ENCODE peak calls at places on chromosomes 13 and 19, in seven cellular contexts. One of them, this sample, is unnamed.

GRCh38 chr13:99033814-99034213 is 56.0 kb upstream of the DOCK9 start:
- DNase-seq in dorsolateral prefrontal cortex: no peak
- DNase-seq in HL-60: no peak
- DNase-seq in astrocyte: no peak
- DNase-seq in pancreas: no peak
- DNase-seq in uterus: no peak
- DNase-seq in K562: no peak
- DNase-seq in this sample: no peak

GRCh38 chr13:39108746-39109145 is 70.5 kb downstream of the NHLRC3 start:
- DNase-seq in dorsolateral prefrontal cortex: no peak
- DNase-seq in HL-60: no peak
- DNase-seq in astrocyte: no peak
- DNase-seq in pancreas: no peak
- DNase-seq in uterus: no peak
- DNase-seq in K562: no peak
- DNase-seq in this sample: no peak

GRCh38 chr19:801861-802496 is 4.7 kb downstream of the PTBP1 start:
- DNase-seq in dorsolateral prefrontal cortex: no peak
- DNase-seq in HL-60: peak; percentile 47
- DNase-seq in astrocyte: peak; percentile 69
- DNase-seq in pancreas: peak; percentile 57
- DNase-seq in uterus: no peak
- DNase-seq in K562: no peak
- DNase-seq in this sample: no peak

GRCh38 chr13:52130641-52131040 is 1.8 kb upstream of the NEK5 start:
- DNase-seq in dorsolateral prefrontal cortex: no peak
- DNase-seq in HL-60: no peak
- DNase-seq in astrocyte: no peak
- DNase-seq in pancreas: no peak
- DNase-seq in uterus: no peak
- DNase-seq in K562: no peak
- DNase-seq in this sample: no peak

GRCh38 chr19:11198769-11199469 is 1.6 kb upstream of the KANK2 start:
- DNase-seq in dorsolateral prefrontal cortex: no peak
- DNase-seq in HL-60: no peak
- DNase-seq in astrocyte: no peak
- DNase-seq in pancreas: no peak
- DNase-seq in uterus: no peak
- DNase-seq in K562: peak; percentile 18
- DNase-seq in this sample: no peak

GRCh38 chr19:15112385-15112784 is 5.2 kb downstream of the SYDE1 start:
- DNase-seq in dorsolateral prefrontal cortex: no peak
- DNase-seq in HL-60: no peak
- DNase-seq in astrocyte: no peak
- DNase-seq in pancreas: no peak
- DNase-seq in uterus: no peak
- DNase-seq in K562: peak; percentile 27
- DNase-seq in this sample: no peak

GRCh38 chr19:5891938-5892771 is 11.4 kb downstream of the NDUFA11 start:
- DNase-seq in dorsolateral prefrontal cortex: peak; percentile 48
- DNase-seq in HL-60: no peak
- DNase-seq in astrocyte: peak; percentile 15
- DNase-seq in pancreas: peak; percentile 46
- DNase-seq in uterus: no peak
- DNase-seq in K562: peak; percentile 60
- DNase-seq in this sample: no peak

GRCh38 chr19:37304190-37304883 is 66.6 kb upstream of the ZNF527 start:
- DNase-seq in dorsolateral prefrontal cortex: peak; percentile 53
- DNase-seq in HL-60: no peak
- DNase-seq in astrocyte: no peak
- DNase-seq in pancreas: peak; percentile 62
- DNase-seq in uterus: peak; percentile 45
- DNase-seq in K562: peak; percentile 6
- DNase-seq in this sample: no peak

GRCh38 chr19:41304706-41305483 is 5.1 kb upstream of the CCDC97 start:
- DNase-seq in dorsolateral prefrontal cortex: no peak
- DNase-seq in HL-60: no peak
- DNase-seq in astrocyte: no peak
- DNase-seq in pancreas: no peak
- DNase-seq in uterus: no peak
- DNase-seq in K562: no peak
- DNase-seq in this sample: no peak

GRCh38 chr19:34253711-34254551 is 423 bp upstream of the GARRE1 start:
- DNase-seq in dorsolateral prefrontal cortex: peak; percentile 83
- DNase-seq in HL-60: peak; percentile 51
- DNase-seq in astrocyte: no peak
- DNase-seq in pancreas: peak; percentile 90
- DNase-seq in uterus: peak; percentile 82
- DNase-seq in K562: peak; percentile 91
- DNase-seq in this sample: peak; percentile 55

GRCh38 chr13:44818428-44818827 is 170.8 kb downstream of the NUFIP1 start:
- DNase-seq in dorsolateral prefrontal cortex: no peak
- DNase-seq in HL-60: no peak
- DNase-seq in astrocyte: no peak
- DNase-seq in pancreas: no peak
- DNase-seq in uterus: no peak
- DNase-seq in K562: no peak
- DNase-seq in this sample: no peak

GRCh38 chr19:54137913-54138776 is 583 bp downstream of the CNOT3 start:
- DNase-seq in dorsolateral prefrontal cortex: no peak
- DNase-seq in HL-60: no peak
- DNase-seq in astrocyte: no peak
- DNase-seq in pancreas: peak; percentile 70
- DNase-seq in uterus: no peak
- DNase-seq in K562: peak; percentile 26
- DNase-seq in this sample: no peak

GRCh38 chr19:43751466-43752220 is 3.1 kb downstream of the SMG9 start:
- DNase-seq in dorsolateral prefrontal cortex: no peak
- DNase-seq in HL-60: no peak
- DNase-seq in astrocyte: peak; percentile 75
- DNase-seq in pancreas: no peak
- DNase-seq in uterus: no peak
- DNase-seq in K562: no peak
- DNase-seq in this sample: no peak

GRCh38 chr13:55553736-55554135 is 1587.0 kb upstream of the PRR20A start:
- DNase-seq in dorsolateral prefrontal cortex: no peak
- DNase-seq in HL-60: no peak
- DNase-seq in astrocyte: no peak
- DNase-seq in pancreas: no peak
- DNase-seq in uterus: no peak
- DNase-seq in K562: no peak
- DNase-seq in this sample: no peak

GRCh38 chr13:109844396-109844795 is 58.0 kb upstream of the IRS2 start:
- DNase-seq in dorsolateral prefrontal cortex: no peak
- DNase-seq in HL-60: no peak
- DNase-seq in astrocyte: peak; percentile 59
- DNase-seq in pancreas: no peak
- DNase-seq in uterus: no peak
- DNase-seq in K562: no peak
- DNase-seq in this sample: no peak

GRCh38 chr19:7888145-7888825 is at the start of gene LRRC8E:
- DNase-seq in dorsolateral prefrontal cortex: no peak
- DNase-seq in HL-60: no peak
- DNase-seq in astrocyte: peak; percentile 49
- DNase-seq in pancreas: peak; percentile 87
- DNase-seq in uterus: no peak
- DNase-seq in K562: peak; percentile 89
- DNase-seq in this sample: no peak

DNA sequence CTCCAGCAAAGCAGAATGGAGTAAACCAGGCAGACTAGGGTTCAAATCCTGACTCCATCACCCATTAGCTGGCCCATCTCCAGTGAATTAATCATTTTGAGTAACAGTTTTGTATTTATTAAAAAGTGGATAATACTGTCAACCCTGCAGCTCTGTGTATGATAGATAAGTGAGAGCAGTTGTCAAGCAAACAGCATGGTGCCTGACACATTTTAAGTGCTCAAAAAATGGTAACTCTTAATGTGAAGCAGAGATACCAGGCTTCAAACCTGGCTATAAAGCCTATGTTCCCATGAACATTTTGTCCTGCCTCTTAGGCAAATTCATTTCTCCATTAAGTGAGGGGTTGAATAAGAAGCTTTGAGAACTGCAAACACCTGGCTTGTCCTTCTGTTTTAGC is 409.6 kb downstream of the TBC1D4 start:
- DNase-seq in dorsolateral prefrontal cortex: no peak
- DNase-seq in HL-60: no peak
- DNase-seq in astrocyte: no peak
- DNase-seq in pancreas: no peak
- DNase-seq in uterus: no peak
- DNase-seq in K562: no peak
- DNase-seq in this sample: no peak
- TF ChIP-seq CTCF in dorsolateral prefrontal cortex: no peak
- TF ChIP-seq CTCF in HL-60: no peak
- TF ChIP-seq CTCF in astrocyte: no peak
- TF ChIP-seq CTCF in pancreas: no peak
- TF ChIP-seq CTCF in uterus: no peak
- TF ChIP-seq CTCF in K562: no peak
- TF ChIP-seq CTCF in this sample: no peak

GRCh38 chr13:114105351-114106225 is 26.8 kb downstream of the RASA3 start:
- DNase-seq in dorsolateral prefrontal cortex: no peak
- DNase-seq in HL-60: no peak
- DNase-seq in astrocyte: no peak
- DNase-seq in pancreas: no peak
- DNase-seq in uterus: peak; percentile 12
- DNase-seq in K562: no peak
- DNase-seq in this sample: peak; percentile 6

GRCh38 chr13:114107686-114108081 is 24.7 kb downstream of the RASA3 start:
- DNase-seq in dorsolateral prefrontal cortex: no peak
- DNase-seq in HL-60: no peak
- DNase-seq in astrocyte: peak; percentile 81
- DNase-seq in pancreas: no peak
- DNase-seq in uterus: peak; percentile 12
- DNase-seq in K562: no peak
- DNase-seq in this sample: peak; percentile 19

GRCh38 chr13:114106991-114107685 is 25.3 kb downstream of the RASA3 start:
- DNase-seq in dorsolateral prefrontal cortex: no peak
- DNase-seq in HL-60: no peak
- DNase-seq in astrocyte: no peak
- DNase-seq in pancreas: peak; percentile 21
- DNase-seq in uterus: peak; percentile 13
- DNase-seq in K562: no peak
- DNase-seq in this sample: peak; percentile 11

GRCh38 chr13:114108141-114108761 is 24.2 kb downstream of the RASA3 start:
- DNase-seq in dorsolateral prefrontal cortex: no peak
- DNase-seq in HL-60: no peak
- DNase-seq in astrocyte: no peak
- DNase-seq in pancreas: no peak
- DNase-seq in uterus: peak; percentile 15
- DNase-seq in K562: no peak
- DNase-seq in this sample: peak; percentile 15

DNA sequence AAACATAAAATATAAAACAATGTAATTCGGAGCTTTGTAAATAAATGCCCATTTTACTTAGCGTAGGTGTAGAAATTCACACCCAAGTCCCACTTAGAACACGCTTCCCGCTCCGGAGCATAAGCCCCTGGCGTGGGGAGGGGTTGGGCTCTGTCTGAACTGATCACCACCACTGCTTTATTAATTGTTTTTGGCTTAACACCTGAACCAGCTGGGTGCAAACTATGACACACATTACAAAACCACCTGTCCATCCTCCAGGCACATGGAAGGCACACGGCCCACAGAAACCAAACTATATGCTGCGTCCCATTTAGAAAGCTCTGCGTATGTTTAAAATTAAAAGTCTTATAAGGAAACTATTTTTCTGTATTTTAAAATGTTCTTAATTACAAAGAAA is 25.9 kb downstream of the RASA3 start:
- DNase-seq in dorsolateral prefrontal cortex: no peak
- DNase-seq in HL-60: no peak
- DNase-seq in astrocyte: no peak
- DNase-seq in pancreas: no peak
- DNase-seq in uterus: no peak
- DNase-seq in K562: no peak
- DNase-seq in this sample: peak; percentile 11
- TF ChIP-seq CTCF in dorsolateral prefrontal cortex: no peak
- TF ChIP-seq CTCF in HL-60: no peak
- TF ChIP-seq CTCF in astrocyte: no peak
- TF ChIP-seq CTCF in pancreas: no peak
- TF ChIP-seq CTCF in uterus: no peak
- TF ChIP-seq CTCF in K562: no peak
- TF ChIP-seq CTCF in this sample: no peak

GRCh38 chr13:37878921-37879320 is 9.3 kb upstream of the TRPC4 start:
- DNase-seq in dorsolateral prefrontal cortex: no peak
- DNase-seq in HL-60: no peak
- DNase-seq in astrocyte: no peak
- DNase-seq in pancreas: no peak
- DNase-seq in uterus: no peak
- DNase-seq in K562: no peak
- DNase-seq in this sample: no peak
- TF ChIP-seq CTCF in dorsolateral prefrontal cortex: no peak
- TF ChIP-seq CTCF in HL-60: no peak
- TF ChIP-seq CTCF in astrocyte: no peak
- TF ChIP-seq CTCF in pancreas: no peak
- TF ChIP-seq CTCF in uterus: no peak
- TF ChIP-seq CTCF in K562: no peak
- TF ChIP-seq CTCF in this sample: no peak

DNA sequence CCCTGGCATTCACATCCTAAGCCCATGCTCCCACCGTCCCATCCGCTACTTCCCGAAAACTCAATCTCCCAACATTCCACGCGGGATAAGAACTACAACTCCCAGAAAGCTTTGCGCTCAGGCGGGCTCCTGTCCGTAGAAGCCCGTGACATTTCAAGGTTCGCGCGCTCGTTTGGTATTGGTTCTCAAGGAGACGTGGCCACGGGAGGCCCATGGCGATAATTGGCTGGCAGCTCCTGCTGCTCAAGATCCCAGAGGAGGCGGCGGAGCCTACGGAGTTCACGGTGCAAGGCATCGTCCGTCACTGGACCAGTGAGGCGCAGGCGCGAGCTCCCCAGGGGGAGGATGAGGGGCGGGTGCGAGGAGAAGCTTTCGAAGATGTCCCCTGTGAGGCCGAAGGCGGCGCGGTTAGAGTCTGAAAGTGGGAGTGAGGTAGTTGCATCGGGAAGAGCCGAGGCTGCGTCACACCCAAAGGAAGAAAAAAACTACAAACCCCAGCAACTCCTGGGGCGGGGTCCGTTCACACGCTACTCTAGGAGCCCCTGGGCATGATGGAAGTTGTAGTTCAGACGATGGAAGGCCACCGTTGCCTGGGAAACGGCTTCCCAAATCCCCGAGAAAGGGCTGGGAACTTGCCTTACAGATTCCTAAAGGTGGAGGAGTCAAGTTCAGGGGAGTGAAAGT is 1.2 kb upstream of the MAMSTR start:
- DNase-seq in dorsolateral prefrontal cortex: peak; percentile 98
- DNase-seq in HL-60: peak; percentile 64
- DNase-seq in astrocyte: peak; percentile 98
- DNase-seq in pancreas: peak; percentile 95
- DNase-seq in uterus: peak; percentile 100
- DNase-seq in K562: peak; percentile 98
- DNase-seq in this sample: peak; percentile 99
- TF ChIP-seq CTCF in dorsolateral prefrontal cortex: no peak
- TF ChIP-seq CTCF in HL-60: no peak
- TF ChIP-seq CTCF in astrocyte: no peak
- TF ChIP-seq CTCF in pancreas: no peak
- TF ChIP-seq CTCF in uterus: no peak
- TF ChIP-seq CTCF in K562: no peak
- TF ChIP-seq CTCF in this sample: no peak